ENCODE peak calls at places on chromosome 14, in eight cellular contexts. K is kidney tubule cell; G is stimulated activated CD8-positive, alpha-beta memory T cell treated with anti-CD3 and anti-CD28 coated beads, Interleukin-15, amount 100 ng/mL, for 24 hours; Y is fibroblast of pulmonary artery; H is Ammon's horn; B is heart left ventricle; T is fibroblast of mammary gland; L is activated T-cell treated with anti-CD3 and anti-CD28 coated beads, Interleukin-2, amount 50 U/mL, for 72 hours. U is an unnamed sample.

GRCh38 chr14:37194698-37195097 is 3.0 kb upstream of the MIPOL1 start:
- DNase-seq in K (no peak), G (no peak), Y (no peak), H (no peak), B (no peak), T (no peak), L (no peak), U (no peak)

GRCh38 chr14:95994593-95994928 is 44.6 kb upstream of the C14orf132 start:
- DNase-seq in K (no peak), G (no peak), Y (no peak), H (no peak), B (no peak), T (no peak), L (no peak), U (no peak)

GRCh38 chr14:96920820-96921219 is 123.6 kb downstream of the VRK1 start:
- DNase-seq in K (no peak), G (no peak), Y (no peak), H (no peak), B (no peak), T (no peak), L (no peak), U (no peak)

GRCh38 chr14:93271111-93271510 is 61.7 kb downstream of the BTBD7 start:
- DNase-seq in K (no peak), G (no peak), Y (no peak), H (no peak), B (no peak), T (no peak), L (no peak), U (no peak)

GRCh38 chr14:99604766-99605298 is 825 bp upstream of the CCDC85C start:
- DNase-seq in K (peak), G (peak), Y (peak), H (no peak), B (no peak), T (no peak), L (peak), U (peak)

GRCh38 chr14:59317782-59318505 is 129.5 kb downstream of the DAAM1 start:
- DNase-seq in K (no peak), G (no peak), Y (no peak), H (no peak), B (no peak), T (no peak), L (no peak), U (no peak)

GRCh38 chr14:22613091-22613695 is 15.1 kb downstream of the ABHD4 start:
- DNase-seq in K (no peak), G (no peak), Y (no peak), H (no peak), B (no peak), T (no peak), L (no peak), U (no peak)

GRCh38 chr14:99598774-99599173 is 5.2 kb downstream of the CCDC85C start:
- DNase-seq in K (no peak), G (no peak), Y (no peak), H (no peak), B (no peak), T (no peak), L (no peak), U (no peak)

GRCh38 chr14:63713058-63713457 is 14.8 kb downstream of the SGPP1 start:
- DNase-seq in K (no peak), G (no peak), Y (peak), H (no peak), B (no peak), T (no peak), L (no peak), U (no peak)

GRCh38 chr14:105486333-105486973 is at the start of gene CRIP1:
- DNase-seq in K (no peak), G (no peak), Y (no peak), H (no peak), B (no peak), T (no peak), L (no peak), U (peak)

GRCh38 chr14:57487771-57488170 is 5.9 kb downstream of the CCDC198 start:
- DNase-seq in K (peak), G (no peak), Y (no peak), H (no peak), B (no peak), T (peak), L (no peak), U (no peak)

GRCh38 chr14:94005324-94005723 is 8.2 kb downstream of the CCDC197 start:
- DNase-seq in K (no peak), G (no peak), Y (no peak), H (no peak), B (no peak), T (no peak), L (peak), U (no peak)

GRCh38 chr14:35414365-35414764 is 9.8 kb upstream of the NFKBIA start:
- DNase-seq in K (peak), G (no peak), Y (peak), H (no peak), B (no peak), T (no peak), L (no peak), U (no peak)

GRCh38 chr14:79161576-79161975 is 991.4 kb downstream of the NRXN3 start:
- DNase-seq in K (peak), G (no peak), Y (peak), H (no peak), B (no peak), T (peak), L (no peak), U (no peak)

U was measured in GM20000.